ENCODE peak calls at places on chromosomes 16 and 17, in nine cellular contexts. C is NCI-H446 treated with DMSO at 0.1 percent for 48 hours; S is mucosa of gallbladder; V is midbrain; L is thoracic aorta; F is stimulated activated CD4-positive, alpha-beta T cell treated with anti-CD3 and anti-CD28 coated beads, Interleukin-1b, Interleukin-23, amount 100 ng/mL, for 4 hours; G is Calu3; O is HFFc6; A is BJ. H is an unnamed sample.

GRCh38 chr17:42288985-42289862 is 926 bp downstream of the STAT5A start:
- DNase-seq in V (no peak), C (no peak), G (no peak), A (no peak), F (peak; percentile 60), O (no peak), S (no peak), L (no peak), H (no peak)

GRCh38 chr17:78899361-78900260 is 3.4 kb downstream of the CEP295NL start:
- DNase-seq in A (no peak), L (no peak), G (peak; percentile 69), F (no peak), O (no peak), S (peak; percentile 40), C (no peak), V (peak; percentile 57), H (no peak)

GRCh38 chr17:68190495-68190894 is 57.3 kb upstream of the AMZ2 start:
- DNase-seq in V (no peak), L (no peak), A (no peak), O (no peak), S (no peak), F (no peak), C (no peak), G (no peak), H (no peak)

GRCh38 chr17:77581480-77581879 is 377.0 kb upstream of the TNRC6C start:
- DNase-seq in F (no peak), G (no peak), S (no peak), L (no peak), O (peak; percentile 55), C (no peak), A (no peak), V (no peak), H (no peak)

GRCh38 chr16:12901204-12901596 is 198 bp upstream of the SHISA9 start:
- DNase-seq in F (no peak), S (no peak), G (no peak), C (no peak), L (no peak), A (no peak), O (no peak), V (no peak), H (no peak)

GRCh38 chr17:34755981-34756669 is 176.7 kb downstream of the TMEM132E start:
- DNase-seq in L (no peak), S (no peak), C (no peak), V (no peak), A (no peak), F (no peak), O (no peak), G (no peak), H (no peak)

GRCh38 chr17:78920528-78920927 is 4.7 kb downstream of the TIMP2 start:
- DNase-seq in S (no peak), O (no peak), G (no peak), A (no peak), C (no peak), F (no peak), L (no peak), V (no peak), H (no peak)

GRCh38 chr17:8506145-8506544 is 70.5 kb downstream of the NDEL1 start:
- DNase-seq in F (no peak), V (no peak), O (no peak), C (no peak), L (no peak), S (no peak), G (no peak), A (no peak), H (no peak)

GRCh38 chr16:89374393-89374948 is 115.9 kb downstream of the ANKRD11 start:
- DNase-seq in O (no peak), F (no peak), S (no peak), L (no peak), C (no peak), A (no peak), V (peak; percentile 76), G (no peak), H (no peak)

GRCh38 chr16:21580807-21581206 is 18.6 kb upstream of the METTL9 start:
- DNase-seq in O (no peak), S (no peak), F (no peak), A (no peak), V (no peak), C (no peak), L (no peak), G (no peak), H (no peak)

GRCh38 chr17:82668631-82669099 is 20.4 kb upstream of the WDR45B start:
- DNase-seq in G (peak; percentile 78), O (peak; percentile 50), A (no peak), L (no peak), V (peak; percentile 84), S (peak; percentile 60), F (no peak), C (no peak), H (no peak)

GRCh38 chr16:27766166-27766925 is 216.4 kb downstream of the KATNIP start:
- DNase-seq in S (no peak), V (no peak), O (no peak), F (no peak), A (no peak), G (no peak), C (no peak), L (no peak), H (no peak)

GRCh38 chr16:49484454-49484853 is 110.8 kb downstream of the C16orf78 start:
- DNase-seq in G (no peak), V (peak; percentile 41), C (no peak), A (no peak), S (peak; percentile 59), O (no peak), F (no peak), L (peak; percentile 43), H (no peak)

GRCh38 chr17:46082293-46082692 is 83.2 kb downstream of the STH start:
- DNase-seq in F (no peak), L (no peak), O (no peak), S (no peak), V (no peak), G (no peak), C (no peak), A (no peak), H (no peak)

GRCh38 chr16:24988137-24988535 is 27.0 kb downstream of the ARHGAP17 start:
- DNase-seq in C (no peak), S (no peak), V (no peak), F (no peak), G (no peak), L (no peak), O (peak; percentile 17), A (no peak), H (no peak)

GRCh38 chr17:78893684-78894083 is 9.3 kb downstream of the CEP295NL start:
- DNase-seq in C (no peak), O (no peak), A (no peak), S (no peak), G (no peak), V (peak; percentile 48), F (no peak), L (no peak), H (no peak)

GRCh38 chr17:17026163-17026562 is 16.1 kb upstream of the MPRIP start:
- DNase-seq in V (no peak), F (no peak), O (no peak), G (no peak), L (no peak), C (no peak), A (no peak), S (no peak), H (no peak)